ENCODE peak calls at places on chromosome 5, in five cellular contexts. V, I, J, X and H are unnamed samples.

GRCh38 chr5:170184007-170184687 is 48.6 kb upstream of the C5orf58 start:
- DNase-seq in V (peak), I (peak), J (peak), X (peak), H (peak)

GRCh38 chr5:160792281-160792680 is 59.7 kb downstream of the ATP10B start:
- DNase-seq in V (no peak), I (no peak), J (no peak), X (no peak), H (no peak)

GRCh38 chr5:135019314-135019713 is 14.7 kb downstream of the PITX1 start:
- DNase-seq in V (no peak), I (peak), J (no peak), X (no peak), H (peak)

GRCh38 chr5:41009228-41009627 is 61.9 kb downstream of the MROH2B start:
- DNase-seq in V (no peak), I (no peak), J (peak), X (no peak), H (peak)

GRCh38 chr5:174489233-174489632 is 235.1 kb upstream of the MSX2 start:
- DNase-seq in V (no peak), I (no peak), J (no peak), X (no peak), H (no peak)

GRCh38 chr5:138544171-138545134 is 1.4 kb upstream of the ETF1 start:
- DNase-seq in V (no peak), I (no peak), J (peak), X (no peak), H (peak)

GRCh38 chr5:151251001-151251551 is 1.9 kb upstream of the GM2A start:
- DNase-seq in V (no peak), I (no peak), J (no peak), X (peak), H (no peak)

GRCh38 chr5:167945542-167946384 is 345.7 kb upstream of the WWC1 start:
- DNase-seq in V (no peak), I (no peak), J (peak), X (no peak), H (no peak)

GRCh38 chr5:104267282-104268015 is 704.9 kb upstream of the NUDT12 start:
- DNase-seq in V (no peak), I (no peak), J (no peak), X (no peak), H (no peak)

GRCh38 chr5:28808967-28809810 is 1770.8 kb upstream of the CDH9 start:
- DNase-seq in V (no peak), I (no peak), J (no peak), X (no peak), H (no peak)

GRCh38 chr5:138287252-138287651 is 12.8 kb upstream of the GFRA3 start:
- DNase-seq in V (no peak), I (no peak), J (no peak), X (no peak), H (no peak)

GRCh38 chr5:42064821-42065220 is 139.7 kb downstream of the FBXO4 start:
- DNase-seq in V (no peak), I (no peak), J (no peak), X (no peak), H (no peak)

GRCh38 chr5:573976-574375 is 38.2 kb upstream of the CEP72 start:
- DNase-seq in V (no peak), I (no peak), J (no peak), X (peak), H (no peak)

GRCh38 chr5:8940934-8941333 is 604.9 kb downstream of the SEMA5A start:
- DNase-seq in V (no peak), I (no peak), J (no peak), X (no peak), H (no peak)

GRCh38 chr5:126852104-126852531 is 75.2 kb downstream of the LMNB1 start:
- DNase-seq in V (no peak), I (peak), J (peak), X (no peak), H (peak)

GRCh38 chr5:56340196-56340980 is 107.3 kb upstream of the ANKRD55 start:
- DNase-seq in V (no peak), I (no peak), J (peak), X (no peak), H (no peak)

GRCh38 chr5:139788294-139788875 is 7.2 kb upstream of the PSD2 start:
- DNase-seq in V (peak), I (peak), J (no peak), X (peak), H (peak)

GRCh38 chr5:115450741-115451140 is 93.8 kb downstream of the FEM1C start:
- DNase-seq in V (no peak), I (no peak), J (peak), X (no peak), H (no peak)

GRCh38 chr5:110087829-110088228 is 398.1 kb downstream of the MAN2A1 start:
- DNase-seq in V (no peak), I (no peak), J (no peak), X (no peak), H (no peak)

GRCh38 chr5:173795601-173796000 is 92.5 kb upstream of the CPEB4 start:
- DNase-seq in V (no peak), I (no peak), J (no peak), X (no peak), H (no peak)

GRCh38 chr5:69050214-69050613 is 43.6 kb upstream of the SLC30A5 start:
- DNase-seq in V (no peak), I (no peak), J (no peak), X (no peak), H (no peak)

GRCh38 chr5:115544371-115545064 is at the start of gene FEM1C:
- DNase-seq in V (peak), I (peak), J (peak), X (peak), H (peak)

GRCh38 chr5:148880197-148880596 is 53.8 kb downstream of the ADRB2 start:
- DNase-seq in V (no peak), I (no peak), J (no peak), X (no peak), H (no peak)

GRCh38 chr5:32325067-32325466 is 12.3 kb upstream of the MTMR12 start:
- DNase-seq in V (no peak), I (no peak), J (peak), X (no peak), H (peak)

GRCh38 chr5:960551-960950 is 48.1 kb upstream of the NKD2 start:
- DNase-seq in V (no peak), I (no peak), J (no peak), X (peak), H (peak)

GRCh38 chr5:74428275-74428674 is 212.3 kb downstream of the ENC1 start:
- DNase-seq in V (no peak), I (no peak), J (no peak), X (no peak), H (no peak)

GRCh38 chr5:58451732-58452565 is 7.9 kb downstream of the PLK2 start:
- DNase-seq in V (no peak), I (no peak), J (peak), X (no peak), H (no peak)

GRCh38 chr5:54738118-54738972 is 220.8 kb downstream of the SNX18 start:
- DNase-seq in V (no peak), I (no peak), J (peak), X (no peak), H (no peak)

GRCh38 chr5:54739371-54739770 is 221.8 kb downstream of the SNX18 start:
- DNase-seq in V (no peak), I (no peak), J (no peak), X (no peak), H (peak)

GRCh38 chr5:54738973-54739367 is 221.4 kb downstream of the SNX18 start:
- DNase-seq in V (no peak), I (no peak), J (no peak), X (no peak), H (no peak)

GRCh38 chr5:54733101-54733500 is 215.5 kb downstream of the SNX18 start:
- DNase-seq in V (no peak), I (no peak), J (no peak), X (no peak), H (no peak)

DNA sequence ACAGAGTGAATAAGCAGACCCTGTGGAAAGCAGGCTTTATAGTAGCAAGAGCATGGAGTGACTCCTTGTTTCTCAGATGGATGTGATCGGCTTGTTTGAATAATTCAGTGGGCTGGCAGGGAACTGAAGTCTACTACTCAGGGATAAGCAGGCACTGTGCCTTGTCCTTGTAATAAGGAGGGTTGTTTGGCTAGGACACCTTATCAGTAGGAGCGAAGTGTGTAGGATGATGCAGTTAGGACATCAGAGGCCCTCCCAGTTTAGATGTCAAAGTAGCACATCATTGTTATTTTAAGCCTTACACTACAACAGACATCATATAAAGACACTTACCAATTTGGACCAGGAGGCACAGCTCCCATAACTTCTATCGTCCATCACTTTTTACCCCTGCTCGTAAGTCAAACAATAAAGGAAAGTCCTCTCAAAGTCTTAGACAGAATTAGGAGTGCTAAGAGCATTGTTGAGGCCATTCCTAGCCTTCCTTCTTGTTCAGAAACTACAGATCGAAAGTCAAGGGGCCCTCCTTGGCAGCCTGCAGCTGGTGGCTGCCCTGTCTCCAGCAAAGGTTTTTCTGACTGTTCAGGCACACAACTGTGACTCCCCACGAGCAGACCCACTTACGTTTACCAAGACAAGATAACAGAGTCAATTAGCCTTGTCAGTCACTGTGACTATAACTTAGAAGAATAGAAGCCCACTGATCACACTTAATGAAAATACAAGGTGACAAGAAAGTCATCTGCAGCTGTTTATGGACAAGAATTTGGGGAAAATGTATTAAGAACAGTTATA is 218.6 kb downstream of the SNX18 start:
- DNase-seq in V (no peak), I (no peak), J (no peak), X (no peak), H (no peak)
- H2AFZ ChIP-seq in V (no peak), I (no peak), J (peak), X (no peak), H (no peak)

DNA sequence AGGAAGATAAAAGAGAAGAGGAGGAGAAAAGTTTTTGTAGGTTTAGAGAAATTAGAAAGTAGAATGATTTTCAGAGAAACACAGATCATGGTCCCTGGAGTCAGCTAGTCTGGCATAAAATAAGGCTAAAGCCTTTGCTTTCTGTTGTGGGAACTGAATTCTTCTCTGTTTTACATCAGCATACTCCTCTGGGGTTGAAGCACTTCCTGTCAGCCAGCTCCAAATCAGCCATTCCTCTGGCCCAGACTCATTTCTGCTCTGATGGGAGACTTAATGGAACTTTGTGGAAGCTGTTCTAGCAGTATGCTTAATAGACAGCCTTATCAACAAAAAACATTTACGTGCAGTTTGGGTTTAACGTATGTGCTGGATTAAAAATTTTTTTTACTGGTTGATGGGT is 143.2 kb downstream of the HMHB1 start:
- DNase-seq in V (no peak), I (no peak), J (peak), X (no peak), H (no peak)
- H2AFZ ChIP-seq in V (no peak), I (peak), J (peak), X (no peak), H (peak)

GRCh38 chr5:79025054-79025465 is 40.0 kb upstream of the ARSB start:
- DNase-seq in V (peak), I (peak), J (peak), X (peak), H (peak)
- H2AFZ ChIP-seq in V (peak), I (peak), J (peak), X (peak), H (peak)

DNA sequence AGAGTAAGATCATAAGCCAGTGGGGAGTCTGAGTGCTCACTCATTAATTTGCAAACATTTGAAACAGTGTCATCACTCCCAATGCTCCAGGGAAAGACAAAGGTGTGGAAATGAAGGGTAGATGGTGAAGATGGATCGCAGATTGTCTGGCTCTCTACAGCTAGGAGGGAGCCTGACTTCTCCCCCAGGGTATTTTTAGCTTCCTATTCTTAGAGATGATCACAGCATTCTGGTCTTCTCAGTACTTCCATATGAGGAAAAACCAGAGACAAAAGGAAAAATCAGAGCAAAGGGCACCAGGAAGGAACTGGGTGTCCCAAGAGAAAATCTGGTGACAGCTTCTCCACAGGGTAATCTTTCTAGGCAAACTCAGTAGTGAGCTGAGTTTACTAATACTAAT is 401.9 kb upstream of the GRIA1 start:
- DNase-seq in V (no peak), I (no peak), J (no peak), X (no peak), H (no peak)
- H2AFZ ChIP-seq in V (no peak), I (no peak), J (no peak), X (no peak), H (no peak)

DNA sequence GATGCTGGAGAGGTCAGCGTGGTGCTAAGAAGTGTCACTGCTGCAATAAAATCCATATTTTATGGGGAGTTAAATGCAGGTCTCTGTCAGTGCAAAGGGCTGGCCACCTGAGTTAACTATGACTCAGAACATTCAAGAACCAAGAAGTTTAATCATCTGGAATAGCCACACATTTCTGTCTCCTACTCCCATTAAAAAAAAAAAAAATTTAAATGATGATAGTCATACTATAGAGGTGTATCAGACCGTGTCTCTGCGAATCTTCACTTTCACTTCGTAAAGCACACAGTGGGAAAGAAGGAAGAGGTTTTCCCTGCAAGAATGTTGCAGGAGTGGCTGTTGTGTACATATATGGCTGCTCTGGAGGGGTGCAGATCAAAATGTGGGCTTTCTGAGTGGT is 1.4 kb downstream of the CDH6 start:
- DNase-seq in V (no peak), I (no peak), J (peak), X (no peak), H (peak)
- H2AFZ ChIP-seq in V (peak), I (peak), J (peak), X (no peak), H (peak)

GRCh38 chr5:65482727-65483473 is 1.2 kb upstream of the ADAMTS6 start:
- DNase-seq in V (no peak), I (peak), J (peak), X (peak), H (peak)
- H2AFZ ChIP-seq in V (peak), I (peak), J (peak), X (peak), H (peak)

GRCh38 chr5:59596586-59597348 is 296.8 kb downstream of the PDE4D start:
- DNase-seq in V (no peak), I (no peak), J (peak), X (no peak), H (peak)

GRCh38 chr5:59591162-59591561 is 302.4 kb downstream of the PDE4D start:
- DNase-seq in V (no peak), I (no peak), J (no peak), X (no peak), H (no peak)

GRCh38 chr5:59597690-59598546 is 295.6 kb downstream of the PDE4D start:
- DNase-seq in V (no peak), I (no peak), J (no peak), X (no peak), H (no peak)

GRCh38 chr5:59592101-59592500 is 301.4 kb downstream of the PDE4D start:
- DNase-seq in V (no peak), I (no peak), J (peak), X (no peak), H (peak)

GRCh38 chr5:59593608-59594007 is 299.9 kb downstream of the PDE4D start:
- DNase-seq in V (no peak), I (no peak), J (no peak), X (no peak), H (no peak)
- H2AFZ ChIP-seq in V (peak), I (peak), J (no peak), X (no peak), H (no peak)

GRCh38 chr5:129743541-129744187 is 4.2 kb upstream of the MINAR2 start:
- DNase-seq in V (no peak), I (no peak), J (no peak), X (no peak), H (no peak)

GRCh38 chr5:129749101-129749500 is 1.2 kb downstream of the MINAR2 start:
- DNase-seq in V (no peak), I (no peak), J (no peak), X (no peak), H (no peak)

GRCh38 chr5:129745997-129746396 is 1.9 kb upstream of the MINAR2 start:
- DNase-seq in V (no peak), I (no peak), J (no peak), X (no peak), H (no peak)

GRCh38 chr5:129746884-129747283 is 1.0 kb upstream of the MINAR2 start:
- DNase-seq in V (no peak), I (no peak), J (peak), X (no peak), H (no peak)

DNA sequence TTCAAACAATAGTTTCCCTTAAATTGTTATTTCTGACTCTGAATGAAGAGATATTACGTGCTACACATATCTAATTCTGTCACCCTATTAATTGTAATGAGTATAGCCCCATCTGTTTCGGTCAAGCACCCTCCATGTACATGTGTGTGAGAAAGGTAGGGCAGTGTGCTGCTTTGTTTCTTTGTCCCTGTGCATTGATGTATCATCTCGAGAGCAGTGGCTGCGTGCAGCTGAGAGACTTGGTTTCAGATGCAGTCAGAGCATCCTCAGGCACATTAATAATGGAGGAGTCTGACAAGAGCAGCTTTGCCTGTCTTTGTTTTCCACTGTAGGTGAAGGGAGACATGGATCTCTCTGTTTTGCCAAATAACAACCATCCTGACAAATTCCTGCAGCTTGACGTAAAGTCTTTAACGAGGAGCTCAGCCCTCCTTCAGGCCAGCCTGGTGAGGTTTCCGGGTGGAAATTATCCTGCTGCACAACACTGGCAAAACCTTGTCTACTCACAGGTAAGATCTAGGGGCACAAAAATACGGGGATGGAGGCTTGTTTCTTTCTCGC is at the start of gene MINAR2:
- DNase-seq in V (no peak), I (no peak), J (no peak), X (no peak), H (no peak)
- H2AFZ ChIP-seq in V (peak), I (peak), J (no peak), X (no peak), H (no peak)